ENCODE peak calls at places on chromosomes 16 and 17, in four cellular contexts. M is astrocyte of the spinal cord, U is thoracic aorta, W is GM10248. X is an unnamed sample.

GRCh38 chr16:15435216-15435864 is 952 bp downstream of the BMERB1 start:
- DNase-seq in M (no peak), U (no peak), W (no peak), X (no peak)

GRCh38 chr16:4511441-4512082 is 27.0 kb downstream of the CDIP1 start:
- DNase-seq in M (peak), U (no peak), W (no peak), X (no peak)

GRCh38 chr17:81067331-81067730 is 32.4 kb downstream of the BAIAP2 start:
- DNase-seq in M (peak), U (no peak), W (no peak), X (no peak)

GRCh38 chr16:31071861-31072260 is 2.2 kb downstream of the ZNF668 start:
- DNase-seq in M (peak), U (no peak), W (no peak), X (no peak)

GRCh38 chr17:9324864-9325263 is 250.8 kb downstream of the STX8 start:
- DNase-seq in M (no peak), U (no peak), W (no peak), X (no peak)

GRCh38 chr16:85004587-85005205 is 6.6 kb downstream of the ZDHHC7 start:
- DNase-seq in M (peak), U (peak), W (no peak), X (no peak)

GRCh38 chr16:2054543-2055245 is 6.9 kb downstream of the TSC2 start:
- DNase-seq in M (no peak), U (no peak), W (no peak), X (no peak)

GRCh38 chr16:49398761-49399160 is 25.2 kb downstream of the C16orf78 start:
- DNase-seq in M (no peak), U (no peak), W (no peak), X (peak)

GRCh38 chr17:19333132-19333440 is 29.4 kb downstream of the B9D1 start:
- DNase-seq in M (no peak), U (no peak), W (no peak), X (no peak)

GRCh38 chr17:67648032-67648761 is 69.5 kb upstream of the NOL11 start:
- DNase-seq in M (no peak), U (no peak), W (no peak), X (no peak)

GRCh38 chr17:81821603-81822311 is 11.3 kb downstream of the MCRIP1 start:
- DNase-seq in M (peak), U (peak), W (no peak), X (no peak)

GRCh38 chr16:29900102-29900887 is at the start of gene ASPHD1:
- DNase-seq in M (peak), U (peak), W (peak), X (no peak)

GRCh38 chr17:7557825-7558543 is 566 bp upstream of the TNFSF13 start:
- DNase-seq in M (peak), U (no peak), W (peak), X (no peak)

GRCh38 chr16:83060-83603 is 5.1 kb downstream of the MPG start:
- DNase-seq in M (no peak), U (no peak), W (no peak), X (no peak)

GRCh38 chr16:50761276-50761675 is 19.4 kb downstream of the CYLD start:
- DNase-seq in M (no peak), U (no peak), W (no peak), X (no peak)

GRCh38 chr16:77373726-77374125 is 61.1 kb downstream of the ADAMTS18 start:
- DNase-seq in M (no peak), U (no peak), W (no peak), X (no peak)

GRCh38 chr17:44350733-44351226 is 5.7 kb downstream of the GRN start:
- DNase-seq in M (peak), U (no peak), W (peak), X (peak)

GRCh38 chr17:69878661-69879060 is 196.4 kb upstream of the KCNJ16 start:
- DNase-seq in M (no peak), U (no peak), W (no peak), X (no peak)

GRCh38 chr17:38886643-38887010 is 16.8 kb downstream of the LASP1 start:
- DNase-seq in M (no peak), U (no peak), W (no peak), X (no peak)

GRCh38 chr17:58415371-58416055 is 1.8 kb downstream of the RNF43 start:
- DNase-seq in M (no peak), U (no peak), W (no peak), X (no peak)

GRCh38 chr17:68794636-68795503 is 160.3 kb downstream of the ABCA8 start:
- DNase-seq in M (peak), U (no peak), W (peak), X (no peak)

GRCh38 chr17:32518856-32519768 is 32.3 kb downstream of the CDK5R1 start:
- DNase-seq in M (peak), U (no peak), W (peak), X (peak)

GRCh38 chr16:67865318-67865717 is 7.5 kb upstream of the EDC4 start:
- DNase-seq in M (no peak), U (no peak), W (no peak), X (no peak)

GRCh38 chr17:63153488-63153887 is 187.5 kb downstream of the TANC2 start:
- DNase-seq in M (no peak), U (no peak), W (no peak), X (no peak)

GRCh38 chr17:81337449-81337848 is 42.3 kb upstream of the SLC38A10 start:
- DNase-seq in M (no peak), U (no peak), W (no peak), X (no peak)

GRCh38 chr17:14559720-14560119 is 258.8 kb downstream of the HS3ST3B1 start:
- DNase-seq in M (no peak), U (no peak), W (no peak), X (no peak)

GRCh38 chr17:80475949-80476876 is at the start of gene NPTX1:
- DNase-seq in M (no peak), U (no peak), W (no peak), X (no peak)

GRCh38 chr17:36888236-36888957 is 48.9 kb upstream of the LHX1 start:
- DNase-seq in M (no peak), U (no peak), W (no peak), X (no peak)

GRCh38 chr17:68595496-68595895 is 5.7 kb downstream of the FAM20A start:
- DNase-seq in M (no peak), U (no peak), W (no peak), X (no peak)

DNA sequence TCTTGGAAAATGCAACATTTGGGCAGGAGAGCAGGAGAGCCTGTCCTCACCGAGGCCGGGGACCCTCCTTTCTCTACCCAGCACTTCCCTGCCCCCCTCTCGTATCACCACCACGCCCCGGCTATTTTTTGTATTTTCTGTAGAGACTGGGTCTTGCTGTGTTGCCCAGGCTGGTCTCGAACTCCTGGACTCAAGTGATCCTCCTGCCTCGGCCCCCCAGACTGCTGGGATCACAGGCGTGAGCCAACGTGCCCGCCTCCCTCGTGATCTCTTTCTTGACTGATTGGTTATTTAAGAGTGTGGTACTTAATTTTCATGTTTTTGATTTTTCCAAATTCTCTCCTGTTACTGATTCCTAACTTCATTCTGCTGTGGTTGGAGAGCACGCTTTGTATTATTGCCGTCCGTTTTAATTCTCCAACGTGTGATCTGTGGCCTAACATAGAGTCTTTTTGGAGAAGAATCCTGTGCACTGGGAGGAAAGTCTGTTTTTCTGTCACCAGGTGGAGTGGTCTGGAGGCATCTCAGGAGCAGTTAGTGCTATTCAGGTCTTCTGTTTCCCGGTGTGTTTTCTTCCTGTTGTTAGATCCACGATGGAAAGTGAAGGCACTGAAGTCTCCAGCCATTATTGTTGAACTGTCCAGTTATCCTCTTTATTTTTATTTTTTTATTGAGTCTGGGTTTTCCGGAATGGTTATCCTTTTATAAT is 40.4 kb downstream of the ZNF778 start:
- DNase-seq in M (no peak), U (no peak), W (peak), X (no peak)
- TF ChIP-seq CTCF in M (no peak), U (no peak), W (no peak), X (no peak)

GRCh38 chr17:29032798-29033197 is 10.1 kb upstream of the PIPOX start:
- DNase-seq in M (no peak), U (no peak), W (no peak), X (no peak)
- TF ChIP-seq CTCF in M (no peak), U (no peak), W (no peak), X (no peak)

GRCh38 chr17:72053069-72053846 is 67.6 kb upstream of the SOX9 start:
- DNase-seq in M (no peak), U (no peak), W (no peak), X (no peak)
- TF ChIP-seq CTCF in M (no peak), U (no peak), W (no peak), X (no peak)

GRCh38 chr17:42743595-42744282 is 1.1 kb downstream of the EZH1 start:
- DNase-seq in M (no peak), U (no peak), W (no peak), X (no peak)
- TF ChIP-seq CTCF in M (no peak), U (no peak), W (no peak), X (no peak)

GRCh38 chr17:75876190-75876937 is 2.0 kb downstream of the TRIM47 start:
- DNase-seq in M (no peak), U (no peak), W (peak), X (no peak)
- TF ChIP-seq CTCF in M (peak), U (peak), W (peak), X (no peak)

DNA sequence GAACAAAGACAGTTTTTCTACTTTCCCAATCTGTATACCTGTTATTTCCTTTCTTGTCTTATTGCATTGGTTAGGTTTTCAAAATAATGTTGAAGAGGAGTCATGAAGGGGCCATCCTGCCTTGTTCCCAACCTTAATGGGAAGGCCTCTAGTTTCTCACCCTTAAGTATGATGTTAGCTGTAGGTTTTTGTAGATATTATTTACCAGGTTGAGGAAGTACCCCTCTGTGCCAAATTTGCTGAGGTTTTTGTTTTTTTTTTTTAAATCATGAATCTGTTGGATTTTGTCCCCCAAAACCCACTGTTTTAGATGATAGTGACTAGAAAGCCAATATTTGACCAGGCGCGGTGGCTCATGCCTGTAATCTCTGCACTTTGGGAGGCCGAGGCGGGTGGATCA is 36.4 kb downstream of the VMP1 start:
- DNase-seq in M (no peak), U (no peak), W (no peak), X (no peak)
- TF ChIP-seq CTCF in M (no peak), U (no peak), W (no peak), X (no peak)

X was measured in mesothelial cell of epicardium.